ENCODE peak calls at places on chromosomes 3 and 15, in four cellular contexts. E is stomach, I is right atrium auricular region, Y is Peyer's patch. R is an unnamed sample.

GRCh38 chr3:30680789-30681188 is 74.4 kb downstream of the TGFBR2 start:
- DNase-seq in E (no peak), I (no peak), Y (no peak), R (no peak)

GRCh38 chr3:150073031-150073430 is 102.3 kb upstream of the PFN2 start:
- DNase-seq in Y (no peak), E (no peak), I (no peak), R (no peak)

GRCh38 chr15:75349851-75350588 is 3.2 kb downstream of the NEIL1 start:
- DNase-seq in Y (peak; percentile 91), E (peak; percentile 58), I (no peak), R (peak; percentile 34)

GRCh38 chr3:58521002-58521670 is 15.9 kb downstream of the ACOX2 start:
- DNase-seq in Y (no peak), I (no peak), E (no peak), R (no peak)

GRCh38 chr3:77189258-77189657 is 149.4 kb downstream of the ROBO2 start:
- DNase-seq in I (no peak), Y (no peak), E (no peak), R (no peak)

GRCh38 chr15:67839358-67839928 is 402 bp downstream of the RNU6-1 start:
- DNase-seq in E (no peak), Y (no peak), I (no peak), R (peak; percentile 47)

GRCh38 chr3:9779721-9780450 is 10.1 kb upstream of the CAMK1 start:
- DNase-seq in Y (peak; percentile 79), I (no peak), E (no peak), R (no peak)

GRCh38 chr3:13708871-13709595 is 160.1 kb downstream of the FBLN2 start:
- DNase-seq in I (peak; percentile 30), Y (peak; percentile 24), E (no peak), R (peak; percentile 4)

GRCh38 chr15:37056168-37056893 is 44.0 kb downstream of the MEIS2 start:
- DNase-seq in E (no peak), Y (peak; percentile 47), I (peak; percentile 85), R (no peak)

GRCh38 chr3:129827765-129828164 is 65.7 kb downstream of the TMCC1 start:
- DNase-seq in I (no peak), E (no peak), Y (peak; percentile 73), R (no peak)

GRCh38 chr3:49386056-49386756 is 25.6 kb downstream of the RHOA start:
- DNase-seq in E (no peak), I (no peak), Y (no peak), R (no peak)

GRCh38 chr3:118171236-118171852 is 863.3 kb downstream of the IGSF11 start:
- DNase-seq in E (no peak), I (no peak), Y (no peak), R (no peak)

GRCh38 chr3:101925564-101925963 is 76.2 kb downstream of the NFKBIZ start:
- DNase-seq in E (no peak), Y (no peak), I (no peak), R (no peak)

GRCh38 chr15:63277044-63277892 is at the start of gene APH1B:
- DNase-seq in E (peak; percentile 86), Y (peak; percentile 93), I (peak; percentile 70), R (peak; percentile 81)

GRCh38 chr15:72733941-72734738 is 48.1 kb downstream of the BBS4 start:
- DNase-seq in E (no peak), Y (no peak), I (no peak), R (no peak)

GRCh38 chr15:35691176-35691761 is 145.3 kb upstream of the DPH6 start:
- DNase-seq in Y (no peak), I (no peak), E (no peak), R (no peak)

GRCh38 chr3:38039101-38039898 is at the start of gene DLEC1:
- DNase-seq in Y (peak; percentile 95), E (peak; percentile 77), I (peak; percentile 76), R (peak; percentile 86)

GRCh38 chr15:51192560-51193280 is 98.0 kb upstream of the TNFAIP8L3 start:
- DNase-seq in Y (peak; percentile 93), I (peak; percentile 95), E (peak; percentile 91), R (peak; percentile 95)

GRCh38 chr3:168100777-168101492 is 5.2 kb upstream of the GOLIM4 start:
- DNase-seq in I (no peak), Y (no peak), E (no peak), R (no peak)

GRCh38 chr3:117998071-117998470 is 1036.6 kb downstream of the IGSF11 start:
- DNase-seq in Y (no peak), E (no peak), I (no peak), R (no peak)

GRCh38 chr3:52123106-52123708 is 31.0 kb downstream of the POC1A start:
- DNase-seq in E (peak; percentile 78), Y (peak; percentile 89), I (peak; percentile 80), R (peak; percentile 70)

GRCh38 chr15:35738370-35738769 is 192.4 kb upstream of the DPH6 start:
- DNase-seq in E (no peak), Y (no peak), I (no peak), R (no peak)

GRCh38 chr15:39908186-39908585 is 11.9 kb downstream of the GPR176 start:
- DNase-seq in Y (no peak), E (no peak), I (no peak), R (no peak)

GRCh38 chr3:57100046-57100695 is 39.7 kb downstream of the SPATA12 start:
- DNase-seq in Y (peak; percentile 85), I (peak; percentile 87), E (peak; percentile 71), R (peak; percentile 83)

GRCh38 chr3:146780251-146780650 is 175.1 kb upstream of the PLSCR5 start:
- DNase-seq in I (no peak), Y (no peak), E (no peak), R (no peak)

GRCh38 chr15:73317651-73318462 is 50.9 kb downstream of the HCN4 start:
- DNase-seq in E (no peak), Y (peak; percentile 18), I (no peak), R (no peak)

GRCh38 chr15:66698318-66698961 is 3.6 kb upstream of the SMAD6 start:
- DNase-seq in I (peak; percentile 76), E (peak; percentile 77), Y (peak; percentile 74), R (peak; percentile 75)

GRCh38 chr3:14921811-14922705 is 25.3 kb upstream of the NR2C2 start:
- DNase-seq in E (peak; percentile 18), I (no peak), Y (no peak), R (no peak)

GRCh38 chr15:70060214-70061085 is 37.3 kb downstream of the TLE3 start:
- DNase-seq in I (no peak), Y (peak; percentile 39), E (no peak), R (no peak)

GRCh38 chr3:184176377-184177330 is 2.0 kb downstream of the AP2M1 start:
- DNase-seq in E (peak; percentile 45), Y (peak; percentile 62), I (peak; percentile 87), R (peak; percentile 52)

GRCh38 chr3:126056681-126057546 is 27.0 kb downstream of the SLC41A3 start:
- DNase-seq in I (peak; percentile 59), Y (peak; percentile 89), E (no peak), R (no peak)

GRCh38 chr3:2099779-2100191 is 1.1 kb downstream of the CNTN4 start:
- DNase-seq in Y (no peak), I (no peak), E (no peak), R (peak; percentile 29)

GRCh38 chr3:108818404-108818803 is 4.2 kb upstream of the TRAT1 start:
- DNase-seq in Y (peak; percentile 69), I (no peak), E (peak; percentile 28), R (peak; percentile 61)

GRCh38 chr3:35393916-35394315 is 245.4 kb upstream of the ARPP21 start:
- DNase-seq in Y (no peak), I (no peak), E (no peak), R (no peak)

GRCh38 chr3:72894941-72895552 is 7.2 kb downstream of the GXYLT2 start:
- DNase-seq in I (no peak), Y (no peak), E (no peak), R (no peak)

GRCh38 chr3:72891053-72891855 is 3.4 kb downstream of the GXYLT2 start:
- DNase-seq in Y (no peak), I (peak; percentile 73), E (no peak), R (peak; percentile 31)

GRCh38 chr3:72892081-72892763 is 4.4 kb downstream of the GXYLT2 start:
- DNase-seq in Y (no peak), I (no peak), E (no peak), R (peak; percentile 52)

GRCh38 chr3:72890166-72890925 is 2.5 kb downstream of the GXYLT2 start:
- DNase-seq in I (no peak), Y (no peak), E (no peak), R (peak; percentile 24)

DNA sequence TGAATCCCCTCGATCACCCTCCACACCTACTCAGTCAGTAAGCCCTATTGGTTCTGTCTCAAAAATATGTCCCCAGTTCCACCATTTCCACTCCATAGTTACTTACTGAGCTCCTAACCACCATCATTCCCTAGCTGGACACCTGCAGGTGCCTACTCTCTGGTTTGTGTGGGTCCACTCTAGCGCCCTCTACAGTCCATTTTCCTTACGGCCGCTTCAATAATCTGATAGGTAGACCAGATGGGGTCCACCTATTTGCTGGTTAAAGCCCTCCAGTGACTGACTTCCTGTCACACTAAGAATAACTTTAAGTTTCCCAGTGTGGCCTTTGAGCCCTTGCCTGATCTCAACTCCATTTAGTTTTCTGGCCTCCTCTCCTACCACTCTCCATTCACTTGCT is 5.0 kb downstream of the GXYLT2 start:
- DNase-seq in Y (no peak), I (no peak), E (no peak), R (peak; percentile 24)
- TF ChIP-seq CTCF in Y (no peak), I (peak; percentile 20), E (no peak), R (no peak)

DNA sequence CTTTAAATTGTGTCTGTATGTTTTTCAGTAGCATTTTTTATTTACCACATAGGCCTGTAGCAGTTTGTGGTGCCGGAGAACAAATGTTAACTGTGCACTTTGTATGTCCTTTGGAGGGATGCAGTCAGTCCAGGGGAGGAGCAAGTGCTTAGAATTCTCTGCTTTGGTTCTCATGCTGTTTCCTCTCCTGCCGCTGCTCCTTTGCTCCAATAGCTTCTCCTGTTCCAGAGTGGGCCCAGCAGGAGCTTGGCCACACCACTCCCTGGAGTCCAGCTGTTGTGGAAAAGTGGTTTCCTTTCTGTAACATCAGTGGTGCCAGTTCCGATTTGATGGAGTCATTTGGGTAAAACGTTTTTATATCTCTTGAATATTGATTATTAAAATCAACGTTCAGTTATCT is 16.6 kb downstream of the TICRR start:
- DNase-seq in I (no peak), E (no peak), Y (no peak), R (no peak)
- H3K36me3 ChIP-seq in I (no peaks in the 10 kb centered on the region), E (peaks cover 6% of the 10 kb centered on the region), Y (no peaks in the 10 kb centered on the region), R (no peaks in the 10 kb centered on the region)

GRCh38 chr15:81483496-81483895 is 109.5 kb upstream of the TMC3 start:
- DNase-seq in Y (no peak), E (no peak), I (no peak), R (no peak)
- H3K4me1 ChIP-seq in Y (no peaks in the 10 kb centered on the region), E (peaks cover 3% of the 10 kb centered on the region), I (peaks cover 6% of the 10 kb centered on the region), R (no peaks in the 10 kb centered on the region)

DNA sequence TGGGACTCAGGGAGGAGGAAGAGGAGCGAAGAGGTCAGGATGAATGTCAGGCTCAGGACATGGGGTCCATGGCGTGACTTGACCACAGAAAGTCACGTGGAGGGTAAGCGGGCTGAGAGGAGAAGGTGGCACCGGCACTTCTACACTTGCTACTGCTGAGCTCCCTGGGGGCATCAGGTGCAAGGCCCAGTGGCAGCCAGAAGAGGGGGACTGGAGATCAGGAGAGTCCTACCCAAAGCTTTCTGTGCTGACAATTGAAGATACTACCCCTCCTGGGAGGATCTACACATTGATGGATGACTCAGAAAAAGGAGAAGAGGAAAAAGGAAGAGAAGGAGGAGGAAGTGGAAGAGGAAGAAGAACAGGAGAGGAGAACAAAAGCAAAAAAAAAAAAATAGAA is 41.3 kb downstream of the MYO5C start:
- DNase-seq in I (no peak), Y (no peak), E (no peak), R (no peak)
- TF ChIP-seq CTCF in I (no peak), Y (no peak), E (no peak), R (no peak)

R was measured in colonic mucosa.